ENCODE peak calls at places on chromosomes 13 and 19, in ten cellular contexts. Q is cardiac fibroblast, P is GM12865, A is KBM-7, J is AG08395, F is dorsolateral prefrontal cortex, Y is NCI-H1048, K is OCI-LY7, B is AG10803, Z is Caco-2. O is an unnamed sample.

GRCh38 chr19:11387154-11388034 is 3.3 kb upstream of the EPOR start:
- DNase-seq in Q (no peak), P (no peak), A (peak; percentile 75), J (no peak), F (no peak), Y (no peak), K (peak; percentile 65), B (no peak), Z (no peak), O (no peak)

GRCh38 chr13:30796132-30796832 is 60.9 kb downstream of the ALOX5AP start:
- DNase-seq in Q (peak; percentile 80), P (peak; percentile 37), A (no peak), J (peak; percentile 53), F (no peak), Y (no peak), K (peak; percentile 14), B (peak; percentile 80), Z (no peak), O (no peak)

GRCh38 chr19:19746286-19747213 is 13.6 kb upstream of the ZNF14 start:
- DNase-seq in Q (no peak), P (no peak), A (no peak), J (no peak), F (no peak), Y (no peak), K (no peak), B (no peak), Z (no peak), O (no peak)

GRCh38 chr19:947707-948533 is 22.1 kb downstream of the ARID3A start:
- DNase-seq in Q (no peak), P (peak; percentile 98), A (peak; percentile 96), J (no peak), F (no peak), Y (no peak), K (peak; percentile 88), B (no peak), Z (no peak), O (no peak)

GRCh38 chr19:14830702-14831101 is 4.3 kb downstream of the OR7A5 start:
- DNase-seq in Q (no peak), P (no peak), A (no peak), J (no peak), F (no peak), Y (no peak), K (no peak), B (no peak), Z (no peak), O (no peak)

GRCh38 chr13:101590479-101590878 is 138.0 kb downstream of the ITGBL1 start:
- DNase-seq in Q (no peak), P (no peak), A (no peak), J (no peak), F (no peak), Y (no peak), K (no peak), B (no peak), Z (no peak), O (no peak)

GRCh38 chr19:30602661-30603322 is 230.6 kb downstream of the ZNF536 start:
- DNase-seq in Q (no peak), P (no peak), A (no peak), J (no peak), F (no peak), Y (no peak), K (no peak), B (no peak), Z (no peak), O (no peak)

GRCh38 chr13:73757471-73758233 is 376.6 kb downstream of the KLF12 start:
- DNase-seq in Q (no peak), P (no peak), A (no peak), J (peak; percentile 28), F (no peak), Y (no peak), K (no peak), B (peak; percentile 74), Z (no peak), O (no peak)

GRCh38 chr19:10508707-10509106 is 5.6 kb upstream of the KEAP1 start:
- DNase-seq in Q (peak; percentile 30), P (no peak), A (no peak), J (no peak), F (no peak), Y (no peak), K (no peak), B (no peak), Z (no peak), O (no peak)

GRCh38 chr19:19514215-19514633 is 1.1 kb downstream of the TSSK6 start:
- DNase-seq in Q (peak; percentile 61), P (no peak), A (no peak), J (peak; percentile 61), F (no peak), Y (no peak), K (no peak), B (peak; percentile 56), Z (no peak), O (no peak)

GRCh38 chr19:38733241-38733492 is 11.1 kb downstream of the CAPN12 start:
- DNase-seq in Q (no peak), P (no peak), A (no peak), J (no peak), F (peak; percentile 34), Y (no peak), K (no peak), B (no peak), Z (no peak), O (no peak)

GRCh38 chr13:44810067-44810840 is 179.0 kb downstream of the NUFIP1 start:
- DNase-seq in Q (peak; percentile 27), P (peak; percentile 11), A (no peak), J (no peak), F (no peak), Y (no peak), K (no peak), B (no peak), Z (no peak), O (no peak)

GRCh38 chr13:48151766-48152165 is 56.9 kb upstream of the MED4 start:
- DNase-seq in Q (no peak), P (no peak), A (no peak), J (no peak), F (no peak), Y (no peak), K (no peak), B (no peak), Z (no peak), O (no peak)

GRCh38 chr19:2552859-2553258 is 76.9 kb downstream of the GADD45B start:
- DNase-seq in Q (peak; percentile 27), P (peak; percentile 92), A (peak; percentile 98), J (no peak), F (peak; percentile 18), Y (no peak), K (peak; percentile 78), B (no peak), Z (no peak), O (no peak)

GRCh38 chr13:113589961-113590339 is 5.4 kb downstream of the TFDP1 start:
- DNase-seq in Q (no peak), P (no peak), A (no peak), J (no peak), F (no peak), Y (no peak), K (no peak), B (no peak), Z (no peak), O (no peak)

GRCh38 chr13:49113526-49114286 is 106.4 kb upstream of the MLNR start:
- DNase-seq in Q (peak; percentile 81), P (no peak), A (no peak), J (peak; percentile 51), F (no peak), Y (no peak), K (no peak), B (peak; percentile 62), Z (no peak), O (no peak)